ENCODE peak calls at places on chromosomes 3 and 15, in ten cellular contexts. L is cerebellum, X is NCI-H1092, T is neuronal stem cell, Q is epithelial cell of prostate, U is body of pancreas, Z is NCI-H1694, E is NCI-H1417, A is progenitor cell of endocrine pancreas, B is aorta. D is an unnamed sample.

GRCh38 chr15:28900041-28900891 is 14.5 kb downstream of the APBA2 start:
- DNase-seq in Z (no peak), Q (no peak), L (no peak), E (no peak), T (no peak), U (no peak), A (no peak), B (peak), X (no peak), D (no peak)

GRCh38 chr3:136390574-136390973 is 140.4 kb downstream of the PCCB start:
- DNase-seq in X (no peak), Z (no peak), Q (no peak), E (no peak), L (no peak), T (no peak), U (no peak), A (no peak), B (no peak), D (no peak)

GRCh38 chr3:102174312-102174712 is 260.5 kb upstream of the ZPLD1 start:
- DNase-seq in B (no peak), T (no peak), Z (no peak), A (no peak), U (no peak), E (no peak), L (no peak), X (no peak), Q (no peak), D (no peak)

GRCh38 chr3:156148946-156149348 is 28.6 kb downstream of the KCNAB1 start:
- DNase-seq in T (no peak), E (no peak), Z (no peak), A (no peak), X (no peak), Q (no peak), U (no peak), B (no peak), L (no peak), D (no peak)

GRCh38 chr3:74624301-74624700 is 9.8 kb upstream of the CNTN3 start:
- DNase-seq in B (no peak), Q (peak), X (no peak), A (no peak), U (no peak), L (no peak), Z (no peak), T (no peak), E (no peak), D (no peak)

GRCh38 chr15:36278219-36278618 is 301.2 kb upstream of the CDIN1 start:
- DNase-seq in L (no peak), U (no peak), T (no peak), Z (no peak), B (no peak), A (no peak), Q (no peak), E (no peak), X (no peak), D (no peak)

GRCh38 chr3:193030276-193030675 is 112.6 kb upstream of the MB21D2 start:
- DNase-seq in U (no peak), Q (no peak), L (no peak), T (no peak), E (peak), B (no peak), Z (peak), X (peak), A (no peak), D (peak)

GRCh38 chr3:114056130-114057010 is at the start of the genes CCDC191 and QTRT2:
- DNase-seq in Z (peak), T (peak), Q (peak), E (peak), U (peak), X (peak), A (peak), L (peak), B (peak), D (peak)

GRCh38 chr15:65655026-65655425 is 33.3 kb downstream of the SLC24A1 start:
- DNase-seq in Z (no peak), T (no peak), Q (no peak), A (no peak), X (no peak), B (no peak), E (no peak), L (no peak), U (no peak), D (no peak)

GRCh38 chr3:5231536-5231935 is 44.0 kb downstream of the EDEM1 start:
- DNase-seq in E (no peak), T (no peak), B (no peak), U (no peak), Z (no peak), X (no peak), A (no peak), L (no peak), Q (no peak), D (no peak)

GRCh38 chr3:61719278-61719977 is 158.1 kb downstream of the PTPRG start:
- DNase-seq in L (peak), X (no peak), Q (no peak), T (no peak), Z (no peak), B (no peak), A (no peak), E (no peak), U (no peak), D (no peak)

GRCh38 chr3:34012102-34012461 is 213.7 kb downstream of the PDCD6IP start:
- DNase-seq in L (no peak), A (no peak), E (peak), Z (no peak), B (no peak), T (no peak), X (no peak), Q (peak), U (no peak), D (peak)

GRCh38 chr15:93974804-93975481 is 256.4 kb upstream of the MCTP2 start:
- DNase-seq in Z (peak), T (peak), B (no peak), X (peak), U (peak), A (no peak), E (peak), L (peak), Q (peak), D (peak)

GRCh38 chr15:90174140-90174891 is 26.8 kb upstream of the SEMA4B start:
- DNase-seq in B (peak), A (no peak), U (peak), X (peak), Q (no peak), E (no peak), T (no peak), L (peak), Z (no peak), D (peak)